ENCODE peak calls at places on chromosome 7, in eight cellular contexts. M is A549, N is K562, W is H1, S is HCT116, I is endothelial cell of umbilical vein, Z is GM12878, G is HepG2. D is an unnamed sample.
A peak's percentile ranks its signal among the peaks of the same experiment; 100 is the strongest.

GRCh38 chr7:99137418-99138180 is 6.3 kb downstream of the SMURF1 start:
- DNase-seq in N (no peak), G (no peak), M (peak; percentile 36), W (no peak), I (no peak), Z (no peak), S (no peak), D (no peak)

GRCh38 chr7:135959655-135960363 is 17.4 kb downstream of the MTPN start:
- DNase-seq in S (no peak), G (no peak), Z (no peak), W (no peak), M (no peak), I (no peak), N (no peak), D (no peak)

GRCh38 chr7:70268179-70268578 is 669.9 kb downstream of the AUTS2 start:
- DNase-seq in G (no peak), W (no peak), N (no peak), S (no peak), M (no peak), Z (no peak), I (no peak), D (no peak)

GRCh38 chr7:33986951-33987948 is 81.9 kb downstream of the BMPER start:
- DNase-seq in S (peak; percentile 96), N (no peak), M (peak; percentile 83), G (peak; percentile 27), W (no peak), I (peak; percentile 73), Z (no peak), D (peak; percentile 69)

GRCh38 chr7:47582748-47583740 is 1.1 kb upstream of the TNS3 start:
- DNase-seq in W (no peak), G (no peak), M (no peak), I (no peak), S (no peak), Z (no peak), N (no peak), D (no peak)

GRCh38 chr7:96831446-96831845 is 121.8 kb upstream of the SEM1 start:
- DNase-seq in Z (no peak), W (no peak), N (no peak), M (no peak), S (no peak), I (no peak), G (no peak), D (no peak)

GRCh38 chr7:151759591-151760042 is 117.3 kb downstream of the PRKAG2 start:
- DNase-seq in G (peak; percentile 56), Z (no peak), N (peak; percentile 91), M (peak; percentile 86), S (peak; percentile 57), W (peak; percentile 81), I (peak; percentile 60), D (peak; percentile 74)

GRCh38 chr7:92485267-92485892 is 7.6 kb upstream of the ERVW-1 start:
- DNase-seq in Z (no peak), N (no peak), W (no peak), I (no peak), M (no peak), G (no peak), S (no peak), D (no peak)

GRCh38 chr7:103793614-103794013 is 195.8 kb downstream of the RELN start:
- DNase-seq in N (no peak), G (peak; percentile 20), M (no peak), Z (no peak), I (no peak), W (no peak), S (no peak), D (no peak)

GRCh38 chr7:135771961-135772638 is 23.5 kb upstream of the FAM180A start:
- DNase-seq in W (no peak), I (no peak), G (no peak), S (no peak), N (no peak), M (no peak), Z (no peak), D (peak; percentile 89)

GRCh38 chr7:150941351-150941982 is 36.7 kb downstream of the KCNH2 start:
- DNase-seq in S (no peak), G (no peak), Z (no peak), N (no peak), W (no peak), I (no peak), M (no peak), D (no peak)

GRCh38 chr7:1940863-1941262 is 270.8 kb downstream of the ELFN1 start:
- DNase-seq in S (no peak), Z (no peak), N (peak; percentile 37), G (no peak), W (no peak), I (no peak), M (no peak), D (no peak)

GRCh38 chr7:114976666-114977065 is 54.8 kb downstream of the MDFIC start:
- DNase-seq in I (no peak), S (no peak), M (no peak), G (no peak), N (no peak), Z (no peak), W (no peak), D (no peak)

GRCh38 chr7:2647594-2648172 is 15.9 kb downstream of the TTYH3 start:
- DNase-seq in S (no peak), N (no peak), M (no peak), I (no peak), G (no peak), W (no peak), Z (no peak), D (no peak)

GRCh38 chr7:27277628-27278027 is 35.0 kb downstream of the EVX1 start:
- DNase-seq in M (peak; percentile 67), G (peak; percentile 35), N (no peak), W (no peak), Z (no peak), S (peak; percentile 29), I (no peak), D (no peak)

GRCh38 chr7:116980354-116980753 is 27.1 kb downstream of the ST7 start:
- DNase-seq in I (no peak), M (no peak), S (no peak), W (no peak), G (peak; percentile 23), Z (no peak), N (no peak), D (no peak)

GRCh38 chr7:129923709-129924108 is 29.1 kb downstream of the UBE2H start:
- DNase-seq in I (peak; percentile 81), W (no peak), N (no peak), G (no peak), M (no peak), S (no peak), Z (peak; percentile 39), D (no peak)

GRCh38 chr7:107661081-107661864 is 645 bp downstream of the SLC26A4 start:
- DNase-seq in G (peak; percentile 37), N (no peak), Z (no peak), W (peak; percentile 76), S (no peak), I (peak; percentile 67), M (no peak), D (peak; percentile 41)

GRCh38 chr7:14195896-14196295 is 206.4 kb upstream of the ETV1 start:
- DNase-seq in M (no peak), S (no peak), W (no peak), G (no peak), I (no peak), N (no peak), Z (no peak), D (no peak)

GRCh38 chr7:5177060-5177459 is 13.0 kb upstream of the WIPI2 start:
- DNase-seq in M (no peak), S (no peak), N (no peak), Z (no peak), W (no peak), I (peak; percentile 42), G (no peak), D (no peak)

GRCh38 chr7:106774768-106775551 is 90.1 kb upstream of the PIK3CG start:
- DNase-seq in G (no peak), W (no peak), S (peak; percentile 84), Z (no peak), I (peak; percentile 65), M (peak; percentile 29), N (peak; percentile 76), D (peak; percentile 34)

GRCh38 chr7:22356010-22356854 is 722 bp downstream of the RAPGEF5 start:
- DNase-seq in Z (no peak), G (peak; percentile 28), S (no peak), N (no peak), I (peak; percentile 15), M (no peak), W (peak; percentile 64), D (no peak)

GRCh38 chr7:22357311-22358175 is 589 bp upstream of the RAPGEF5 start:
- DNase-seq in I (peak; percentile 56), Z (no peak), G (peak; percentile 84), S (peak; percentile 36), N (no peak), M (peak; percentile 25), W (peak; percentile 61), D (no peak)

GRCh38 chr7:22355620-22356009 is 1.3 kb downstream of the RAPGEF5 start:
- DNase-seq in I (no peak), M (no peak), W (no peak), N (no peak), S (no peak), Z (no peak), G (no peak), D (no peak)

GRCh38 chr7:22359156-22359697 is 2.3 kb upstream of the RAPGEF5 start:
- DNase-seq in Z (no peak), I (no peak), S (no peak), G (peak; percentile 98), N (no peak), W (no peak), M (no peak), D (no peak)

DNA sequence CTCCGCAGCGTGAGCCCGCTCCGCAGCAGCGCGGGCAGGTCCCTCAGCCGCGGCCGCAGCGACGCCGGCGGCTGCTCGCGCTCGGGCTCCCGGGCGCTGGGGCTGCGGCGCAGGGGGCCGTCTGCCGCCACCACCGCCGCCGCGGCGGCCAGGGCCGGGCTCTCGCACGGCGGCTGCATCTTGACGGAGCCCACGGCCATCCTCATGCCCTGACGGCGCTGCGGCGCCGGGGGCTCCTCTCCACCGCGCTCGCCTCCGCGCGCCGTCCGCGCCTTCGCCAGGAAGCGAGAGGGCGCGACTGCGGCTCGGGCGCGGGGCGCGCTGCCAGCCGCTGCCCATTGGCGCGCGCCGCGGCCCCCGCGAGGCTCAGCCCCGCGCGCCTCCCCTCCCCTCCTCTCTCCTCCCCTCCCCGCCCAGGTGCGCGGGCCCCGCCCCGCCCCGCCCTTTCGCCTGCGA is at the start of gene RAPGEF5:
- DNase-seq in I (no peak), Z (no peak), S (peak; percentile 10), W (peak; percentile 63), G (no peak), N (no peak), M (peak; percentile 13), D (no peak)
- TF ChIP-seq MAX in I (no peak), Z (no peak), S (no peak), W (no peak), G (no peak), N (no peak), M (no peak), D (no peak)

GRCh38 chr7:139748936-139749335 is 28.9 kb downstream of the HIPK2 start:
- DNase-seq in N (no peak), S (no peak), M (no peak), I (no peak), Z (no peak), G (no peak), W (no peak), D (no peak)
- TF ChIP-seq POLR2A in N (no peak), S (no peak), M (no peak), I (no peak), Z (no peak), G (no peak), W (no peak), D (no peak)

GRCh38 chr7:28986723-28987122 is 28.6 kb upstream of the TRIL start:
- DNase-seq in N (no peak), S (no peak), I (no peak), W (no peak), M (no peak), Z (no peak), G (no peak), D (peak; percentile 73)
- TF ChIP-seq MAX in N (no peak), S (no peak), I (no peak), W (no peak), M (no peak), Z (no peak), G (no peak), D (no peak)

GRCh38 chr7:44461387-44461786 is 29.1 kb downstream of the NUDCD3 start:
- DNase-seq in I (peak; percentile 64), Z (peak; percentile 39), M (no peak), G (no peak), W (no peak), N (no peak), S (no peak), D (peak; percentile 79)
- TF ChIP-seq POLR2A in I (no peak), Z (no peak), M (no peak), G (no peak), W (no peak), N (no peak), S (no peak), D (no peak)

D was measured in NB4.